ENCODE peak calls at places on chromosomes 6 and 20, in eight cellular contexts. E is iPS-NIHi11; B is T1000; T is ureter; G is neural crest cell; D is stimulated activated CD4-positive, alpha-beta T cell treated with anti-CD3 and anti-CD28 coated beads, Interleukin-2, amount 100 ng/mL, for 48 hours; R is GM19239; F is T-helper 2 cell. Y is an unnamed sample.

GRCh38 chr6:136860043-136860442 is 37.7 kb downstream of the PEX7 start:
- DNase-seq in E (no peak), B (no peak), T (no peak), G (no peak), D (no peak), R (no peak), F (no peak), Y (no peak)

GRCh38 chr6:53766930-53767329 is 27.9 kb upstream of the LRRC1 start:
- DNase-seq in E (no peak), B (no peak), T (no peak), G (no peak), D (no peak), R (no peak), F (no peak), Y (no peak)

GRCh38 chr6:139236105-139236504 is 55.7 kb downstream of the TXLNB start:
- DNase-seq in E (no peak), B (no peak), T (no peak), G (no peak), D (no peak), R (no peak), F (no peak), Y (no peak)

GRCh38 chr6:72941751-72942150 is 283.5 kb downstream of the KHDC1L start:
- DNase-seq in E (no peak), B (no peak), T (no peak), G (no peak), D (no peak), R (no peak), F (no peak), Y (no peak)

GRCh38 chr20:37880726-37881591 is 22.0 kb upstream of the VSTM2L start:
- DNase-seq in E (no peak), B (no peak), T (no peak), G (no peak), D (no peak), R (no peak), F (no peak), Y (no peak)

GRCh38 chr20:19292254-19292653 is 79.8 kb downstream of the SLC24A3 start:
- DNase-seq in E (no peak), B (no peak), T (no peak), G (no peak), D (no peak), R (no peak), F (no peak), Y (no peak)

GRCh38 chr20:4027590-4028265 is 12.4 kb upstream of the RNF24 start:
- DNase-seq in E (no peak), B (no peak), T (no peak), G (no peak), D (no peak), R (no peak), F (no peak), Y (no peak)

GRCh38 chr6:105815657-105816555 is 270.2 kb upstream of the PRDM1 start:
- DNase-seq in E (no peak), B (no peak), T (no peak), G (no peak), D (no peak), R (no peak), F (no peak), Y (no peak)

GRCh38 chr6:53461682-53462081 is 83.2 kb downstream of the GCLC start:
- DNase-seq in E (no peak), B (no peak), T (no peak), G (no peak), D (no peak), R (no peak), F (no peak), Y (no peak)

GRCh38 chr20:63698739-63699465 is 2.5 kb downstream of the TNFRSF6B start:
- DNase-seq in E (peak), B (peak), T (no peak), G (no peak), D (peak), R (no peak), F (no peak), Y (no peak)

GRCh38 chr20:2658414-2659354 is 5.3 kb downstream of the IDH3B start:
- DNase-seq in E (no peak), B (no peak), T (no peak), G (no peak), D (no peak), R (no peak), F (no peak), Y (no peak)

GRCh38 chr6:134288538-134289203 is 29.2 kb downstream of the SGK1 start:
- DNase-seq in E (no peak), B (peak), T (no peak), G (no peak), D (peak), R (no peak), F (peak), Y (no peak)